ENCODE peak calls at places on chromosome 18, in eight cellular contexts. One of them, this sample, is unnamed.

GRCh38 chr18:9434240-9434701 is 41.0 kb upstream of the RALBP1 start:
- DNase-seq in CD4-positive, alpha-beta T cell: no peak
- DNase-seq in foreskin fibroblast: no peak
- DNase-seq in T-helper 9 cell: no peak
- DNase-seq in anterior cingulate cortex: no peak
- DNase-seq in adipocyte: no peak
- DNase-seq in aorta: no peak
- DNase-seq in left lung: peak
- DNase-seq in this sample: no peak

GRCh38 chr18:24208270-24209035 is 69.6 kb downstream of the CABYR start:
- DNase-seq in foreskin fibroblast: peak
- DNase-seq in aorta: no peak
- DNase-seq in anterior cingulate cortex: no peak
- DNase-seq in left lung: no peak
- DNase-seq in T-helper 9 cell: no peak
- DNase-seq in CD4-positive, alpha-beta T cell: no peak
- DNase-seq in adipocyte: no peak
- DNase-seq in this sample: no peak

GRCh38 chr18:74635202-74635969 is 37.7 kb downstream of the ZNF407 start:
- DNase-seq in left lung: no peak
- DNase-seq in anterior cingulate cortex: no peak
- DNase-seq in foreskin fibroblast: no peak
- DNase-seq in aorta: no peak
- DNase-seq in adipocyte: no peak
- DNase-seq in T-helper 9 cell: no peak
- DNase-seq in CD4-positive, alpha-beta T cell: no peak
- DNase-seq in this sample: no peak

GRCh38 chr18:54740146-54740844 is 88.0 kb upstream of the RAB27B start:
- DNase-seq in CD4-positive, alpha-beta T cell: no peak
- DNase-seq in left lung: no peak
- DNase-seq in adipocyte: peak
- DNase-seq in anterior cingulate cortex: no peak
- DNase-seq in T-helper 9 cell: no peak
- DNase-seq in aorta: no peak
- DNase-seq in foreskin fibroblast: peak
- DNase-seq in this sample: no peak

GRCh38 chr18:62875320-62875719 is 160.0 kb downstream of the PHLPP1 start:
- DNase-seq in CD4-positive, alpha-beta T cell: no peak
- DNase-seq in anterior cingulate cortex: no peak
- DNase-seq in aorta: no peak
- DNase-seq in adipocyte: no peak
- DNase-seq in left lung: no peak
- DNase-seq in foreskin fibroblast: no peak
- DNase-seq in T-helper 9 cell: no peak
- DNase-seq in this sample: no peak

GRCh38 chr18:45856526-45856925 is 31.1 kb downstream of the SIGLEC15 start:
- DNase-seq in aorta: no peak
- DNase-seq in left lung: no peak
- DNase-seq in foreskin fibroblast: peak
- DNase-seq in anterior cingulate cortex: no peak
- DNase-seq in adipocyte: peak
- DNase-seq in CD4-positive, alpha-beta T cell: no peak
- DNase-seq in T-helper 9 cell: no peak
- DNase-seq in this sample: no peak

GRCh38 chr18:54218299-54218698 is 6.2 kb downstream of the MBD2 start:
- DNase-seq in CD4-positive, alpha-beta T cell: no peak
- DNase-seq in T-helper 9 cell: no peak
- DNase-seq in aorta: no peak
- DNase-seq in adipocyte: no peak
- DNase-seq in left lung: no peak
- DNase-seq in foreskin fibroblast: no peak
- DNase-seq in anterior cingulate cortex: no peak
- DNase-seq in this sample: no peak

GRCh38 chr18:8654482-8655451 is 45.5 kb downstream of the RAB12 start:
- DNase-seq in T-helper 9 cell: no peak
- DNase-seq in foreskin fibroblast: peak
- DNase-seq in anterior cingulate cortex: no peak
- DNase-seq in CD4-positive, alpha-beta T cell: no peak
- DNase-seq in left lung: no peak
- DNase-seq in aorta: no peak
- DNase-seq in adipocyte: peak
- DNase-seq in this sample: peak

GRCh38 chr18:50578651-50579050 is 18.8 kb downstream of the MAPK4 start:
- DNase-seq in aorta: no peak
- DNase-seq in foreskin fibroblast: no peak
- DNase-seq in CD4-positive, alpha-beta T cell: no peak
- DNase-seq in adipocyte: no peak
- DNase-seq in T-helper 9 cell: no peak
- DNase-seq in left lung: no peak
- DNase-seq in anterior cingulate cortex: no peak
- DNase-seq in this sample: no peak

GRCh38 chr18:49561127-49561376 is 805 bp upstream of the LIPG start:
- DNase-seq in CD4-positive, alpha-beta T cell: no peak
- DNase-seq in left lung: no peak
- DNase-seq in T-helper 9 cell: no peak
- DNase-seq in adipocyte: peak
- DNase-seq in foreskin fibroblast: no peak
- DNase-seq in aorta: no peak
- DNase-seq in anterior cingulate cortex: no peak
- DNase-seq in this sample: no peak

GRCh38 chr18:22640281-22640842 is 222.6 kb upstream of the CTAGE1 start:
- DNase-seq in foreskin fibroblast: no peak
- DNase-seq in anterior cingulate cortex: no peak
- DNase-seq in adipocyte: no peak
- DNase-seq in aorta: no peak
- DNase-seq in T-helper 9 cell: no peak
- DNase-seq in left lung: no peak
- DNase-seq in CD4-positive, alpha-beta T cell: no peak
- DNase-seq in this sample: no peak

GRCh38 chr18:42473611-42474010 is 518.6 kb downstream of the PIK3C3 start:
- DNase-seq in aorta: no peak
- DNase-seq in anterior cingulate cortex: no peak
- DNase-seq in left lung: no peak
- DNase-seq in T-helper 9 cell: no peak
- DNase-seq in adipocyte: no peak
- DNase-seq in foreskin fibroblast: no peak
- DNase-seq in CD4-positive, alpha-beta T cell: no peak
- DNase-seq in this sample: no peak

GRCh38 chr18:78092901-78093300 is 843.3 kb downstream of the GALR1 start:
- DNase-seq in CD4-positive, alpha-beta T cell: no peak
- DNase-seq in adipocyte: no peak
- DNase-seq in anterior cingulate cortex: no peak
- DNase-seq in T-helper 9 cell: no peak
- DNase-seq in left lung: no peak
- DNase-seq in aorta: no peak
- DNase-seq in foreskin fibroblast: no peak
- DNase-seq in this sample: no peak

GRCh38 chr18:28108801-28109200 is 68.1 kb downstream of the CDH2 start:
- DNase-seq in T-helper 9 cell: no peak
- DNase-seq in anterior cingulate cortex: no peak
- DNase-seq in left lung: no peak
- DNase-seq in adipocyte: no peak
- DNase-seq in foreskin fibroblast: no peak
- DNase-seq in aorta: no peak
- DNase-seq in CD4-positive, alpha-beta T cell: no peak
- DNase-seq in this sample: no peak

GRCh38 chr18:61334491-61334850 is 1.2 kb downstream of the CDH20 start:
- DNase-seq in left lung: peak
- DNase-seq in aorta: no peak
- DNase-seq in T-helper 9 cell: no peak
- DNase-seq in foreskin fibroblast: peak
- DNase-seq in anterior cingulate cortex: peak
- DNase-seq in adipocyte: peak
- DNase-seq in CD4-positive, alpha-beta T cell: no peak
- DNase-seq in this sample: peak

GRCh38 chr18:79588636-79589481 is 90.7 kb upstream of the CTDP1 start:
- DNase-seq in T-helper 9 cell: no peak
- DNase-seq in aorta: peak
- DNase-seq in adipocyte: peak
- DNase-seq in left lung: peak
- DNase-seq in CD4-positive, alpha-beta T cell: no peak
- DNase-seq in anterior cingulate cortex: no peak
- DNase-seq in foreskin fibroblast: peak
- DNase-seq in this sample: no peak

GRCh38 chr18:45764000-45764686 is 40.2 kb downstream of the SLC14A1 start:
- DNase-seq in aorta: no peak
- DNase-seq in foreskin fibroblast: peak
- DNase-seq in adipocyte: no peak
- DNase-seq in T-helper 9 cell: no peak
- DNase-seq in anterior cingulate cortex: no peak
- DNase-seq in CD4-positive, alpha-beta T cell: no peak
- DNase-seq in left lung: no peak
- DNase-seq in this sample: no peak

GRCh38 chr18:76564636-76565237 is 69.7 kb upstream of the ZNF516 start:
- DNase-seq in anterior cingulate cortex: no peak
- DNase-seq in CD4-positive, alpha-beta T cell: no peak
- DNase-seq in left lung: no peak
- DNase-seq in aorta: no peak
- DNase-seq in adipocyte: no peak
- DNase-seq in foreskin fibroblast: peak
- DNase-seq in T-helper 9 cell: no peak
- DNase-seq in this sample: no peak

GRCh38 chr18:9506046-9506792 is 30.9 kb downstream of the RALBP1 start:
- DNase-seq in T-helper 9 cell: no peak
- DNase-seq in anterior cingulate cortex: no peak
- DNase-seq in left lung: no peak
- DNase-seq in adipocyte: peak
- DNase-seq in aorta: no peak
- DNase-seq in foreskin fibroblast: no peak
- DNase-seq in CD4-positive, alpha-beta T cell: no peak
- DNase-seq in this sample: no peak

GRCh38 chr18:23981369-23981768 is 33.2 kb upstream of the TTC39C start:
- DNase-seq in T-helper 9 cell: no peak
- DNase-seq in CD4-positive, alpha-beta T cell: no peak
- DNase-seq in anterior cingulate cortex: no peak
- DNase-seq in left lung: no peak
- DNase-seq in adipocyte: no peak
- DNase-seq in aorta: no peak
- DNase-seq in foreskin fibroblast: no peak
- DNase-seq in this sample: no peak

GRCh38 chr18:58687871-58688308 is 16.6 kb downstream of the MALT1 start:
- DNase-seq in anterior cingulate cortex: no peak
- DNase-seq in foreskin fibroblast: no peak
- DNase-seq in T-helper 9 cell: peak
- DNase-seq in adipocyte: no peak
- DNase-seq in left lung: no peak
- DNase-seq in CD4-positive, alpha-beta T cell: peak
- DNase-seq in aorta: no peak
- DNase-seq in this sample: no peak

GRCh38 chr18:7414459-7414858 is 152.7 kb upstream of the PTPRM start:
- DNase-seq in CD4-positive, alpha-beta T cell: no peak
- DNase-seq in foreskin fibroblast: no peak
- DNase-seq in aorta: no peak
- DNase-seq in T-helper 9 cell: no peak
- DNase-seq in adipocyte: peak
- DNase-seq in left lung: no peak
- DNase-seq in anterior cingulate cortex: no peak
- DNase-seq in this sample: no peak

GRCh38 chr18:23877371-23877770 is 137.2 kb upstream of the TTC39C start:
- DNase-seq in T-helper 9 cell: no peak
- DNase-seq in CD4-positive, alpha-beta T cell: no peak
- DNase-seq in foreskin fibroblast: no peak
- DNase-seq in aorta: no peak
- DNase-seq in left lung: no peak
- DNase-seq in anterior cingulate cortex: no peak
- DNase-seq in adipocyte: no peak
- DNase-seq in this sample: no peak

GRCh38 chr18:25921677-25922421 is 168.6 kb downstream of the SS18 start:
- DNase-seq in adipocyte: peak
- DNase-seq in foreskin fibroblast: peak
- DNase-seq in aorta: no peak
- DNase-seq in T-helper 9 cell: peak
- DNase-seq in anterior cingulate cortex: no peak
- DNase-seq in left lung: no peak
- DNase-seq in CD4-positive, alpha-beta T cell: peak
- DNase-seq in this sample: no peak

GRCh38 chr18:45049548-45050307 is 369.0 kb downstream of the SETBP1 start:
- DNase-seq in CD4-positive, alpha-beta T cell: no peak
- DNase-seq in anterior cingulate cortex: no peak
- DNase-seq in foreskin fibroblast: peak
- DNase-seq in aorta: no peak
- DNase-seq in adipocyte: no peak
- DNase-seq in T-helper 9 cell: no peak
- DNase-seq in left lung: no peak
- DNase-seq in this sample: no peak

GRCh38 chr18:13521418-13521817 is 204.9 kb downstream of the FAM210A start:
- DNase-seq in left lung: no peak
- DNase-seq in foreskin fibroblast: no peak
- DNase-seq in T-helper 9 cell: no peak
- DNase-seq in CD4-positive, alpha-beta T cell: no peak
- DNase-seq in anterior cingulate cortex: no peak
- DNase-seq in aorta: no peak
- DNase-seq in adipocyte: no peak
- DNase-seq in this sample: no peak

GRCh38 chr18:58544616-58545337 is 84.1 kb downstream of the ALPK2 start:
- DNase-seq in foreskin fibroblast: no peak
- DNase-seq in aorta: no peak
- DNase-seq in T-helper 9 cell: no peak
- DNase-seq in left lung: no peak
- DNase-seq in anterior cingulate cortex: no peak
- DNase-seq in adipocyte: no peak
- DNase-seq in CD4-positive, alpha-beta T cell: no peak
- DNase-seq in this sample: no peak

GRCh38 chr18:37476182-37476581 is 89.4 kb downstream of the CELF4 start:
- DNase-seq in CD4-positive, alpha-beta T cell: no peak
- DNase-seq in aorta: no peak
- DNase-seq in foreskin fibroblast: peak
- DNase-seq in anterior cingulate cortex: no peak
- DNase-seq in T-helper 9 cell: no peak
- DNase-seq in left lung: no peak
- DNase-seq in adipocyte: peak
- DNase-seq in this sample: no peak

GRCh38 chr18:987325-988186 is 82.9 kb downstream of the ADCYAP1 start:
- DNase-seq in foreskin fibroblast: no peak
- DNase-seq in adipocyte: peak
- DNase-seq in anterior cingulate cortex: no peak
- DNase-seq in CD4-positive, alpha-beta T cell: no peak
- DNase-seq in left lung: no peak
- DNase-seq in T-helper 9 cell: no peak
- DNase-seq in aorta: no peak
- DNase-seq in this sample: no peak

GRCh38 chr18:22559414-22560282 is 141.9 kb upstream of the CTAGE1 start:
- DNase-seq in foreskin fibroblast: peak
- DNase-seq in CD4-positive, alpha-beta T cell: no peak
- DNase-seq in left lung: peak
- DNase-seq in adipocyte: peak
- DNase-seq in aorta: peak
- DNase-seq in anterior cingulate cortex: no peak
- DNase-seq in T-helper 9 cell: no peak
- DNase-seq in this sample: peak

GRCh38 chr18:62183578-62184195 is 3.2 kb downstream of the PIGN start:
- DNase-seq in CD4-positive, alpha-beta T cell: no peak
- DNase-seq in adipocyte: peak
- DNase-seq in aorta: no peak
- DNase-seq in T-helper 9 cell: peak
- DNase-seq in foreskin fibroblast: peak
- DNase-seq in left lung: no peak
- DNase-seq in anterior cingulate cortex: no peak
- DNase-seq in this sample: peak

GRCh38 chr18:72808688-72809087 is 59.1 kb downstream of the NETO1 start:
- DNase-seq in CD4-positive, alpha-beta T cell: no peak
- DNase-seq in T-helper 9 cell: no peak
- DNase-seq in aorta: no peak
- DNase-seq in foreskin fibroblast: no peak
- DNase-seq in adipocyte: no peak
- DNase-seq in anterior cingulate cortex: peak
- DNase-seq in left lung: no peak
- DNase-seq in this sample: no peak

GRCh38 chr18:7497081-7497480 is 70.0 kb upstream of the PTPRM start:
- DNase-seq in CD4-positive, alpha-beta T cell: no peak
- DNase-seq in left lung: no peak
- DNase-seq in T-helper 9 cell: no peak
- DNase-seq in foreskin fibroblast: no peak
- DNase-seq in adipocyte: no peak
- DNase-seq in aorta: no peak
- DNase-seq in anterior cingulate cortex: no peak
- DNase-seq in this sample: no peak

This sample was measured in frontal cortex.